ENCODE peak calls at places on chromosome X, in ten cellular contexts. P, Z, J, U, O, A, V, X, N and F are unnamed samples.

GRCh38 chrX:22124098-22124497 is 92.0 kb downstream of the PHEX start:
- DNase-seq in P (no peak), Z (no peak), J (no peak), U (no peak), O (no peak), A (no peak), V (no peak), X (no peak), N (no peak), F (no peak)

GRCh38 chrX:23845316-23845932 is 62.3 kb downstream of the APOO start:
- DNase-seq in P (no peak), Z (peak; percentile 23), J (peak; percentile 8), U (no peak), O (no peak), A (peak; percentile 31), V (no peak), X (peak; percentile 19), N (no peak), F (no peak)

GRCh38 chrX:13223868-13224555 is 95.8 kb downstream of the ATXN3L start:
- DNase-seq in P (peak; percentile 19), Z (no peak), J (no peak), U (no peak), O (no peak), A (no peak), V (peak; percentile 51), X (peak; percentile 38), N (no peak), F (no peak)

GRCh38 chrX:46260502-46260901 is 284.7 kb downstream of the ZNF674 start:
- DNase-seq in P (peak; percentile 53), Z (no peak), J (no peak), U (no peak), O (no peak), A (no peak), V (no peak), X (no peak), N (no peak), F (no peak)

GRCh38 chrX:34656842-34657780 is at the start of gene TMEM47:
- DNase-seq in P (peak; percentile 40), Z (peak; percentile 65), J (peak; percentile 53), U (no peak), O (peak; percentile 68), A (peak; percentile 71), V (no peak), X (peak; percentile 75), N (peak; percentile 72), F (peak; percentile 83)

GRCh38 chrX:118350715-118351114 is 4.8 kb downstream of the WDR44 start:
- DNase-seq in P (no peak), Z (no peak), J (no peak), U (no peak), O (no peak), A (no peak), V (no peak), X (no peak), N (no peak), F (no peak)

GRCh38 chrX:115289465-115289864 is at the start of gene LUZP4:
- DNase-seq in P (no peak), Z (no peak), J (peak; percentile 19), U (no peak), O (peak; percentile 58), A (no peak), V (no peak), X (no peak), N (no peak), F (no peak)

GRCh38 chrX:68808686-68809357 is 20.0 kb upstream of the EFNB1 start:
- DNase-seq in P (no peak), Z (no peak), J (peak; percentile 28), U (no peak), O (peak; percentile 53), A (no peak), V (peak; percentile 8), X (peak; percentile 12), N (no peak), F (no peak)

GRCh38 chrX:9612146-9612505 is 147.3 kb downstream of the TBL1X start:
- DNase-seq in P (no peak), Z (no peak), J (no peak), U (no peak), O (no peak), A (no peak), V (no peak), X (no peak), N (no peak), F (no peak)

GRCh38 chrX:150438165-150438564 is 75.0 kb downstream of the MAMLD1 start:
- DNase-seq in P (no peak), Z (no peak), J (no peak), U (no peak), O (no peak), A (no peak), V (no peak), X (no peak), N (no peak), F (no peak)

GRCh38 chrX:926991-927390 is 285.5 kb downstream of the CRLF2 start:
- DNase-seq in P (no peak), Z (no peak), J (no peak), U (no peak), O (no peak), A (no peak), V (no peak), X (no peak), N (no peak), F (no peak)

GRCh38 chrX:11968470-11968869 is 169.8 kb upstream of the FRMPD4 start:
- DNase-seq in P (no peak), Z (no peak), J (no peak), U (no peak), O (no peak), A (no peak), V (no peak), X (no peak), N (no peak), F (no peak)

GRCh38 chrX:100424012-100424411 is 13.9 kb upstream of the PCDH19 start:
- DNase-seq in P (no peak), Z (no peak), J (no peak), U (no peak), O (no peak), A (no peak), V (no peak), X (no peak), N (no peak), F (no peak)

GRCh38 chrX:154775611-154776349 is 13.1 kb downstream of the DKC1 start:
- DNase-seq in P (no peak), Z (no peak), J (peak; percentile 29), U (no peak), O (peak; percentile 36), A (no peak), V (no peak), X (peak; percentile 51), N (no peak), F (no peak)

DNA sequence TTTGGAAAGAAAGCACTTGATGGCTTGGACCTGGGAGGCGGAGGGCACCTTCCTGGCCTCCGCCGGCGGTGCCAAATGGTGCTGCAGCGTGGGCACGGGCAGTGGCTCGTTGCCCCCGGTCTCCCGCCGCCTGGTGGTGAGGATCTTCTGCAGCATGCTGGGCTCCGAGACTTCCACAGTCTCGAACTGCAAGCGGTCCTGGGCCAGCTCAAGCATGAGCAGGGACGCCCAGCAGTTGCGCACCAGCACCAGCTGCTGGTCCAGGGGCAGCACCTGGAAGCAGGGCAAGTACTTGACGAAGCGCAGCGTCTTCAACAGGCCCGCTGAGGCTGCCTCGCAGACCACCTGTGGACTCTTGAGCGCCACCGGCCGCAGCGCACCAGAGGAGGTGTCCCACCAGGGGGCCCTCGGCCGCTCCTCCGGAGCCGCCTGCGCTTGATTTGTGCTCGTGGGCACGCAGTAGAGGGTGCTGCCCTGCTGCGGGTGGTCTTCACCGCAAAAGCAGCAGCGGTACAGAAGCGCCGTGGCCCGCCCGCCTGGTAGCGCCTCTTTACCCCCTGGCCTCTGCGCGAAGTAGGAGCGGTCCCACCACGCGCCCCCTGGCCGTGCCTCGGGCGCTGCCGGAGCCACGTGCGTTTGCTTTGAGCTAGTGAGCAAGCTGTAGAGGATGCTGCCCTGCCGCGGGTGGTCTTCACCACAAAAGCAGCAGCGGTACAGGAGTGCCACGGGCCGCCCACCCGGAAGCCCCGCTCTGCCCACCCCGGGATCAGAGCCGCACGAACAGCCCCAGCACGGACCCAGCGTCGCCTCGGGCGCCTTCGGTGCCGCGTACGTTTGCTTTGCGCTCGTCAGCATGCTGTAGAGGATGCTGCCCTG is 689 bp downstream of the NR0B1 start:
- DNase-seq in P (no peak), Z (no peak), J (no peak), U (no peak), O (peak; percentile 33), A (no peak), V (no peak), X (no peak), N (no peak), F (no peak)
- TF ChIP-seq CTCF in P (no peak), Z (no peak), J (no peak), U (no peak), O (no peak), A (no peak), V (no peak), X (no peak), N (no peak), F (no peak)

GRCh38 chrX:20063716-20064351 is 52.9 kb downstream of the MAP7D2 start:
- DNase-seq in P (no peak), Z (no peak), J (peak; percentile 13), U (no peak), O (no peak), A (no peak), V (no peak), X (no peak), N (no peak), F (no peak)
- H3K4me1 ChIP-seq in P (no peaks in the 10 kb centered on the region), Z (no peaks in the 10 kb centered on the region), J (no peaks in the 10 kb centered on the region), U (peaks cover 12% of the 10 kb centered on the region), O (no peaks in the 10 kb centered on the region), A (no peaks in the 10 kb centered on the region), V (peaks cover 33% of the 10 kb centered on the region), X (no peaks in the 10 kb centered on the region), N (peaks cover 3% of the 10 kb centered on the region), F (no peaks in the 10 kb centered on the region)

DNA sequence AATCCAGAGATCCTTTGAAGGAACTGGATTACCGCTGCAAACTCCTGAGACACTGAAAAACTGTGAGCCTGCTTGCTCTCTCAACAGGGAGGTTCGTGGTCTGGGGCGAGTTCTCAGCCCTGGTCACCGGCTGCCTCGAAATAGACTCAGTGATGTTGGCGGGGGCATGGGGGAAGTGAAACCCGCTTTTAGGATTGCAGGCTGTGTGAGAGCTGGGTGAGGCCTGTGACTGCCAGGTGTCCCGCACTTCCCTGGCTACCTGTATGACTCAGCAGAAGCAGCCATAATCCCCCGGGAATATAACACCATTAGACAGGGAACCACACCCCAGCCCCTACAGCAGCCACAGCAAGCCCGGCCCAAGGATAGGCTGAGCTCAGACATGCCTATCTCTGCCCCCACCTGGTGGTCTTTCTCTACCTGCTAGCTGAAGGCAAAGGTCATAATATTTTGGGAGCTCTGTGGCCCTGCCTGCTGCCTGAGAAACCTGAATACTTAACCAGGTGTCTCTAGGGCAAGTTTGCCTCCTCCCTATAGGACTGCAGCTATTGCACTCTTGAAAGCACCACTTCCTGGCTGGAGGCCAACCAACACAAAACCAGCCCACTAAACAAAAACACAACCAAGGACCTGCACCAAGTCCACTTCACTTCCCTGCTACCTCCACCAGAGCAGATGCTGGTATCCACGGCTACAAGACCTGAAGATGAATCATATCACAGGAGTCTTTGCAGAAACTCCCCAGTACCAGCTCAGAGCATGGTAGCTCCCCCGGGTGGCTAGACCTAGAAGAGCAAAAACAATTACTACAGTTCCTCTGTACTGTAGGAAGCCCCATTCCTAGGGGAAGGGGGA is 202.0 kb downstream of the RRAGB start:
- DNase-seq in P (no peak), Z (no peak), J (no peak), U (peak; percentile 77), O (no peak), A (no peak), V (no peak), X (no peak), N (no peak), F (no peak)
- TF ChIP-seq POLR2A in P (no peak), Z (no peak), J (no peak), U (no peak), O (no peak), A (no peak), V (no peak), X (no peak), N (no peak), F (no peak)

GRCh38 chrX:153744210-153745066 is 19.6 kb upstream of the PLXNB3 start:
- DNase-seq in P (no peak), Z (no peak), J (no peak), U (no peak), O (no peak), A (no peak), V (no peak), X (no peak), N (no peak), F (no peak)
- TF ChIP-seq CTCF in P (no peak), Z (no peak), J (peak; percentile 53), U (peak; percentile 5), O (no peak), A (no peak), V (no peak), X (no peak), N (no peak), F (no peak)